ENCODE peak calls at places on chromosome 18, in six cellular contexts. R is GM23248, B is OCI-LY7, Q is BE2C, O is colonic mucosa, K is mucosa of descending colon. C is an unnamed sample. For H3K4me1, the result is how much of the 10 kb centered on the place peaks cover.

GRCh38 chr18:26635466-26635865 is 87.1 kb upstream of the KCTD1 start:
- DNase-seq in R (no peak), B (no peak), Q (no peak), O (no peak), K (no peak), C (no peak)

GRCh38 chr18:5746844-5747243 is 148.5 kb downstream of the TMEM200C start:
- DNase-seq in R (peak), B (no peak), Q (no peak), O (no peak), K (no peak), C (peak)

GRCh38 chr18:54004828-54005227 is 219.6 kb downstream of the MBD2 start:
- DNase-seq in R (peak), B (no peak), Q (no peak), O (no peak), K (no peak), C (no peak)

GRCh38 chr18:26532367-26533340 is 15.7 kb downstream of the KCTD1 start:
- DNase-seq in R (no peak), B (no peak), Q (no peak), O (no peak), K (no peak), C (no peak)

GRCh38 chr18:47100214-47100831 is 50.0 kb downstream of the HDHD2 start:
- DNase-seq in R (peak), B (peak), Q (peak), O (peak), K (peak), C (peak)

GRCh38 chr18:56890632-56891031 is 239.5 kb downstream of the WDR7 start:
- DNase-seq in R (peak), B (no peak), Q (no peak), O (no peak), K (no peak), C (no peak)

GRCh38 chr18:2881088-2881487 is 34.3 kb downstream of the EMILIN2 start:
- DNase-seq in R (peak), B (no peak), Q (no peak), O (no peak), K (no peak), C (no peak)

GRCh38 chr18:59743561-59743960 is 46.3 kb upstream of the CCBE1 start:
- DNase-seq in R (peak), B (no peak), Q (no peak), O (no peak), K (no peak), C (no peak)

GRCh38 chr18:66792466-66792865 is 188.6 kb upstream of the CDH19 start:
- DNase-seq in R (no peak), B (no peak), Q (no peak), O (no peak), K (no peak), C (no peak)

GRCh38 chr18:8982416-8983183 is 119.9 kb upstream of the NDUFV2 start:
- DNase-seq in R (peak), B (peak), Q (peak), O (peak), K (peak), C (peak)

GRCh38 chr18:68448736-68449135 is 266.2 kb downstream of the TMX3 start:
- DNase-seq in R (peak), B (no peak), Q (no peak), O (no peak), K (no peak), C (no peak)

GRCh38 chr18:44804033-44804432 is 123.3 kb downstream of the SETBP1 start:
- DNase-seq in R (peak), B (no peak), Q (no peak), O (no peak), K (no peak), C (no peak)

GRCh38 chr18:44802508-44802907 is 121.8 kb downstream of the SETBP1 start:
- DNase-seq in R (peak), B (no peak), Q (no peak), O (no peak), K (no peak), C (no peak)

GRCh38 chr18:44803019-44803650 is 122.4 kb downstream of the SETBP1 start:
- DNase-seq in R (peak), B (no peak), Q (no peak), O (peak), K (peak), C (no peak)

GRCh38 chr18:44799422-44800421 is 119.0 kb downstream of the SETBP1 start:
- DNase-seq in R (no peak), B (peak), Q (no peak), O (no peak), K (no peak), C (no peak)

DNA sequence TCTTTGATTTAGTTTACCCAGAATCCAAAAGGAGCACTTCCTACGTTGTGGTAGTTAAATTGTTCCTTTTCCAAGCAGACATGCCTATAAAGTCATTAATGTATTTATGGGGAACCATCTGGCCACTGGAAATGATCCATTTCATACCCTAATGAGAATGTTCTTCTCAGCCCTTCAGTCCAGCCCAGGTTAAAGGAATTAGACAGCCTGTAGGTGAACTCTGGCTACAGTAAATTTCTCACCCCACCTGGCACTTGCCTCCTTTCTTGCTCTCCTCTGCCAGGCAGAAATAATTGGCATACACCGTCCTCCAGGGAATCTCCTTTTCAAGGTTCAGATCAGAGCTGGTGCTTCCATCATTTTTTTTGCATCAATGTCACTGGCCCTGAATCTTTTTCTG is 121.1 kb downstream of the SETBP1 start:
- DNase-seq in R (no peak), B (no peak), Q (no peak), O (no peak), K (no peak), C (no peak)
- H3K4me1 ChIP-seq in R (under half), B (under half), Q (under half), O (under half), K (under half), C (half or more)

DNA sequence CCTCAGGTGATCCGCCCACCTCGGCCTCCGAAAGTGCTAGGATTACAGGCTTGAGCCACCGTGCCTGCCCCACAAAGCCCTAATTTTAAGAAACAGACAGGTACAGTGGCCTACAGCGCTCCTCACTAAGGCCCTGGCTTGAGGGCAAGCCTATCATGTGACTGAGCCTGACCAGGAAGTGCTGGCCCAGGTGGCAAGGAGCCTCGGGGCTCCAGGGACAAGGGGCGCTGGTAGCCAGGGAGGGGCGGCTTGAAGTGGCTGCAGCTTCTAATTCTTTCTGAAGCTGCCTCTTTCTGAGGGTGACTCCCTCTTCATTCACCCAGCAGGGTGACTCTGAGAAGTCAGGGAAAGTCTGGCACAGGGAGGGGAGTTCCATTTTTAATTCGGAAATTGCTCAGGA is 115.8 kb downstream of the FAM210A start:
- DNase-seq in R (peak), B (peak), Q (no peak), O (no peak), K (no peak), C (no peak)
- H3K4me1 ChIP-seq in R (under half), B (half or more), Q (under half), O (under half), K (under half), C (under half)

DNA sequence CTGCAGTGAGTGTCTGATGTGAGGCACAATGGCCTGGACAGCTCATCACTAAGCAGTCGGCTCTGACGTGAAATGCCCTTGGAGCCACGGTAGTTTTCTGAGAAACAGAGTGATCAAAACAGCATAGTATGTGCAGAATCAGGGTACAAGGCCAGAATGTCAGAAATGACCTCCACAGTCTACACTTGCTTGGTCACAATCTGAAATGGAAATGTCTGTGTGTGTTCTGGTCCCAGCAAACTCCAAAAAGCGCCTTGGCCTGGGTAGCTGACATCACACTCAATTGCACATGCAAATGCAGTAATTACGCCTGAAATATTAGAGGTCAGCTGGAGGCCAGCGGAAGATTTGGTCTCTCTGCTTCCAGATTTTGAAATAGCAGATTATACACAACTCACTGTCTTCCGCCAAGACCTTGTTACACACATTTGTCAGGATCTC is 95.4 kb downstream of the CTAGE1 start:
- DNase-seq in R (no peak), B (no peak), Q (no peak), O (no peak), K (no peak), C (no peak)
- H3K4me1 ChIP-seq in R (under half), B (under half), Q (under half), O (under half), K (under half), C (under half)

GRCh38 chr18:13563390-13563805 is 163.0 kb downstream of the FAM210A start:
- DNase-seq in R (no peak), B (no peak), Q (no peak), O (no peak), K (no peak), C (no peak)

GRCh38 chr18:13565228-13565627 is 161.1 kb downstream of the FAM210A start:
- DNase-seq in R (no peak), B (no peak), Q (no peak), O (no peak), K (no peak), C (no peak)

GRCh38 chr18:13566941-13567762 is 159.2 kb downstream of the FAM210A start:
- DNase-seq in R (peak), B (peak), Q (no peak), O (no peak), K (peak), C (no peak)

GRCh38 chr18:13562494-13563029 is 163.8 kb downstream of the FAM210A start:
- DNase-seq in R (no peak), B (peak), Q (no peak), O (no peak), K (no peak), C (no peak)

GRCh38 chr18:13564579-13564978 is 161.8 kb downstream of the FAM210A start:
- DNase-seq in R (no peak), B (no peak), Q (peak), O (no peak), K (peak), C (no peak)
- H3K4me1 ChIP-seq in R (under half), B (half or more), Q (under half), O (under half), K (under half), C (under half)

GRCh38 chr18:49843778-49844625 is 30.7 kb upstream of the ACAA2 start:
- DNase-seq in R (no peak), B (no peak), Q (no peak), O (peak), K (no peak), C (no peak)
- H3K4me1 ChIP-seq in R (under half), B (under half), Q (under half), O (under half), K (under half), C (under half)